ENCODE peak calls at places on chromosome 19, in seven cellular contexts. A, G, M, J, H, P and O are unnamed samples.

GRCh38 chr19:43820098-43820860 is 6.8 kb upstream of the ZNF283 start:
- DNase-seq in A (peak), G (no peak), M (peak), J (no peak), H (peak), P (no peak), O (peak)

GRCh38 chr19:39448271-39448670 is 2.9 kb downstream of the SUPT5H start:
- DNase-seq in A (no peak), G (peak), M (no peak), J (no peak), H (peak), P (no peak), O (no peak)

GRCh38 chr19:29860492-29860891 is 48.7 kb downstream of the CCNE1 start:
- DNase-seq in A (no peak), G (peak), M (no peak), J (no peak), H (no peak), P (no peak), O (no peak)

GRCh38 chr19:13241321-13242104 is 91.3 kb downstream of the IER2 start:
- DNase-seq in A (no peak), G (no peak), M (no peak), J (peak), H (no peak), P (no peak), O (no peak)

GRCh38 chr19:47699360-47699917 is 13.8 kb upstream of the EHD2 start:
- DNase-seq in A (peak), G (peak), M (peak), J (peak), H (peak), P (no peak), O (peak)

GRCh38 chr19:34555447-34555846 is 73.9 kb downstream of the WTIP start:
- DNase-seq in A (no peak), G (peak), M (peak), J (no peak), H (peak), P (no peak), O (no peak)

GRCh38 chr19:38617764-38618589 is at the start of gene MAP4K1:
- DNase-seq in A (peak), G (no peak), M (no peak), J (peak), H (no peak), P (no peak), O (peak)

GRCh38 chr19:37197768-37198167 is 12.6 kb downstream of the ZNF585B start:
- DNase-seq in A (no peak), G (no peak), M (no peak), J (no peak), H (no peak), P (no peak), O (no peak)

GRCh38 chr19:38543807-38544568 is 73.8 kb downstream of the MAP4K1 start:
- DNase-seq in A (peak), G (peak), M (peak), J (no peak), H (peak), P (peak), O (peak)

GRCh38 chr19:37007587-37008220 is 70.5 kb upstream of the ZNF420 start:
- DNase-seq in A (peak), G (no peak), M (peak), J (peak), H (no peak), P (no peak), O (peak)

GRCh38 chr19:46717034-46717715 is at the start of gene PRKD2:
- DNase-seq in A (peak), G (peak), M (peak), J (peak), H (peak), P (peak), O (peak)

GRCh38 chr19:14530005-14530348 is 583 bp downstream of the TECR start:
- DNase-seq in A (no peak), G (no peak), M (no peak), J (no peak), H (peak), P (peak), O (peak)

GRCh38 chr19:40721936-40722661 is 5.2 kb downstream of the ITPKC start:
- DNase-seq in A (no peak), G (no peak), M (peak), J (no peak), H (no peak), P (no peak), O (no peak)

GRCh38 chr19:49212302-49212701 is 54.7 kb downstream of the TRPM4 start:
- DNase-seq in A (no peak), G (no peak), M (peak), J (no peak), H (no peak), P (no peak), O (no peak)

GRCh38 chr19:18090545-18091216 is 3.9 kb upstream of the IL12RB1 start:
- DNase-seq in A (no peak), G (peak), M (peak), J (no peak), H (no peak), P (no peak), O (no peak)

GRCh38 chr19:45901912-45902650 is at the start of gene MYPOP:
- DNase-seq in A (no peak), G (no peak), M (no peak), J (no peak), H (peak), P (no peak), O (no peak)

GRCh38 chr19:19202707-19203011 is 555 bp downstream of the NR2C2AP start:
- DNase-seq in A (no peak), G (no peak), M (no peak), J (no peak), H (no peak), P (no peak), O (no peak)

GRCh38 chr19:55316646-55317045 is 8.5 kb downstream of the TMEM150B start:
- DNase-seq in A (no peak), G (no peak), M (no peak), J (no peak), H (no peak), P (no peak), O (no peak)

GRCh38 chr19:38453596-38453995 is 20.1 kb downstream of the RYR1 start:
- DNase-seq in A (no peak), G (no peak), M (no peak), J (no peak), H (no peak), P (no peak), O (no peak)

GRCh38 chr19:55173717-55174409 is 6.2 kb downstream of the SYT5 start:
- DNase-seq in A (peak), G (peak), M (peak), J (peak), H (peak), P (no peak), O (no peak)

GRCh38 chr19:23823952-23824389 is 65.3 kb upstream of the ZNF681 start:
- DNase-seq in A (no peak), G (peak), M (no peak), J (no peak), H (peak), P (no peak), O (no peak)

GRCh38 chr19:14048439-14049153 is 13.3 kb downstream of the PALM3 start:
- DNase-seq in A (no peak), G (peak), M (no peak), J (peak), H (peak), P (peak), O (peak)

GRCh38 chr19:31783592-31783991 is 434.4 kb upstream of the TSHZ3 start:
- DNase-seq in A (no peak), G (no peak), M (no peak), J (no peak), H (no peak), P (no peak), O (no peak)

GRCh38 chr19:38666662-38667448 is 19.4 kb downstream of the ACTN4 start:
- DNase-seq in A (peak), G (peak), M (peak), J (no peak), H (peak), P (no peak), O (no peak)